ENCODE peak calls at places on chromosomes 13 and 19, in five cellular contexts. L, I, U, A and Q are unnamed samples.

GRCh38 chr13:93420887-93421286 is 194.3 kb downstream of the GPC6 start:
- DNase-seq in L (no peak), I (no peak), U (no peak), A (no peak), Q (no peak)

GRCh38 chr13:73194310-73194709 is 135.5 kb downstream of the KLF5 start:
- DNase-seq in L (peak; percentile 7), I (peak; percentile 4), U (no peak), A (no peak), Q (no peak)

GRCh38 chr19:38046254-38047047 is 139.4 kb downstream of the SIPA1L3 start:
- DNase-seq in L (no peak), I (no peak), U (no peak), A (no peak), Q (no peak)

GRCh38 chr13:45156565-45157361 is 36.5 kb downstream of the GTF2F2 start:
- DNase-seq in L (no peak), I (no peak), U (peak; percentile 25), A (no peak), Q (no peak)

GRCh38 chr13:81224502-81224833 is 883.5 kb upstream of the SPRY2 start:
- DNase-seq in L (no peak), I (no peak), U (no peak), A (no peak), Q (no peak)

GRCh38 chr19:35671818-35672217 is 5.5 kb downstream of the UPK1A start:
- DNase-seq in L (no peak), I (no peak), U (no peak), A (no peak), Q (no peak)

GRCh38 chr19:21841081-21841783 is 5.2 kb upstream of the ZNF43 start:
- DNase-seq in L (no peak), I (no peak), U (no peak), A (no peak), Q (no peak)

GRCh38 chr19:17862711-17863519 is 3.2 kb downstream of the RPL18A start:
- DNase-seq in L (no peak), I (no peak), U (no peak), A (no peak), Q (no peak)

GRCh38 chr13:113855012-113855921 is 8.6 kb downstream of the GAS6 start:
- DNase-seq in L (no peak), I (no peak), U (no peak), A (no peak), Q (no peak)

GRCh38 chr13:89066868-89067466 is 1395.8 kb downstream of the SLITRK5 start:
- DNase-seq in L (peak; percentile 68), I (peak; percentile 19), U (peak; percentile 21), A (peak; percentile 38), Q (peak; percentile 75)

GRCh38 chr19:13234518-13234917 is 84.3 kb downstream of the IER2 start:
- DNase-seq in L (peak; percentile 71), I (peak; percentile 81), U (peak; percentile 15), A (peak; percentile 33), Q (peak; percentile 76)

GRCh38 chr13:80224468-80224867 is 116.5 kb downstream of the SPRY2 start:
- DNase-seq in L (peak; percentile 82), I (no peak), U (no peak), A (no peak), Q (no peak)

GRCh38 chr13:110641055-110642015 is 26.0 kb downstream of the NAXD start:
- DNase-seq in L (no peak), I (peak; percentile 81), U (no peak), A (no peak), Q (no peak)

GRCh38 chr19:51366999-51367564 is 894 bp upstream of the ETFB start:
- DNase-seq in L (no peak), I (peak; percentile 44), U (no peak), A (no peak), Q (no peak)

DNA sequence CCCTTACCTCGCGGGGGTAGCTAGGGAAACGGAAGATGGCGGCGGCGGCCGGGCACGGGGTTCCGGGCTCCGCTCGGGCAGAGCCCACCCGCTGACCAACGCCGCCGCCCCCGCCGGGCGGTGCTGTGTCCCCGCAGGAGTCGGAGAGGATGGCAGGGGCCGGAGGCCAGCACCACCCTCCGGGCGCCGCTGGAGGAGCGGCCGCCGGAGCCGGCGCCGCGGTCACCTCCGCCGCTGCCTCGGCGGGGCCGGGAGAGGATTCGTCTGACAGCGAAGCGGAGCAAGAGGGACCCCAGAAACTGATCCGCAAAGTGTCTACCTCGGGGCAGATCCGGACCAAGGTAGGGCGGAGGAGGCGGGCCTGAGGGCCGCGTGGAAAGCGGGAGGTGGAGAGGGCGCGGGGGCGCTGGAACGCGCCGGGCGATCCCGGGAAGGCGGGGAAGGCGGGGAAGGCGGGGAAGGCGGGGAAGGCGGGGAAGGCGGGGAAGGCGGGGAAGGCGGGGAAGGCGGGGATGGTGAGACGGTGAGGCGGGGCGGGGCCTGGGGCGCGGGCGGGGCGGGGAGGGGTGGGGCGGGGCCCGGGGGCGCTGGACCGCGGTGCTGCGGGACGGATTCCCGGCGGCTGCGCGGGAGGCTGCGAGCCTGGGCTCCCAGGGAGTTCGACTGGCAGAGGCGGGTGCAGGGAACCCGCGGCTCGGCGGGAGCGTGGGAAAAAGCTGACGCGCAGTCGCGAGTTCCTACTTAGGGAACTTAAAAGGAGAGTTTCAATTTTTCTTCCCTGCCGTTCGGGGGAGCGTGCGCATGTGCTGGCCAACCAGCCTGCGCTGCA is at the start of gene DGKH:
- DNase-seq in L (peak; percentile 61), I (peak; percentile 95), U (peak; percentile 36), A (peak; percentile 33), Q (peak; percentile 89)
- TF ChIP-seq EZH2phosphoT487 in L (no peak), I (no peak), U (no peak), A (no peak), Q (no peak)

GRCh38 chr13:96000069-96000468 is 53.1 kb downstream of the UGGT2 start:
- DNase-seq in L (no peak), I (no peak), U (no peak), A (no peak), Q (no peak)

DNA sequence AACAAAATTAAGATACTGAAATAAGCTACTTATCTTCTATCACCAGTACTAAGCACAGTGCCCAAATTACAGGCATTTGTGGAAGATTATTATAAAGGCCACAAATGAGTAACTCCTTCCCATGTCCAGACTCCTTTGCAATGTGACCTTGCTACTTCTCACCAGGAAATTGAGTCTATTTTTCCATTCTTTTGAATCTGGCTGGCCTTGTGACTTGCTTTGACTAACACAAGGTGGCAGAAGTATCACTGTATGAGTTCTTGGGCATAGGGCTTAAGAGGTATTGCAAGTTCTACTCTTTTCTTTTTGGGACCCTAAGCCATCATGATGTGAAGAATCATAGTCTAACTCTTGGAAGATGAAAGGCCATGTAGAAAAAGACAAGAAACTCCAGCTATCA is 49.9 kb downstream of the UGGT2 start:
- DNase-seq in L (peak; percentile 28), I (no peak), U (no peak), A (peak; percentile 7), Q (no peak)
- TF ChIP-seq CTCF in L (peak; percentile 46), I (peak; percentile 19), U (peak; percentile 8), A (peak; percentile 26), Q (no peak)

GRCh38 chr19:1522838-1523237 is 1.0 kb upstream of the PLK5 start:
- DNase-seq in L (no peak), I (no peak), U (no peak), A (no peak), Q (no peak)
- H3K9ac ChIP-seq in L (no peak overlapping the region), I (no peak overlapping the region), U (no peak overlapping the region), A (no peak overlapping the region), Q (no peak overlapping the region)

DNA sequence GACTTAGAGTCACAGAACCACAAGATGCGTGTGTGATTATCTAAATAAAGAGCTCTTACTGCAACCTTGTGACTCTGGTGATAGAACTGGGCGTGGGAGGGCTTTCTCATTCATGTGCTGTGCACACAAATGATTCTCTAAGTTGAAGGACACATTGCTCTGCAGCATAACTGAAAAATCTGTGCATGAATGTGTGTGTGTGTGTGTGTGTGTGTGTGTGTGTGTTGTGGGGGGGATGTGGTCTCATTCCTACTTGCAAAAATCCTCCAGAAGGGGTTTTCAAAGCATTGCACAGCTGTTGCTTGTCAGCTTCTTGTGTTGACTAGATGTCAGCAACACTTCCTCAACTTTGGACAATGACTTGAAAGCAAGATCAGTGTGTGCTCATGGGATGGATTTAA is 22.4 kb downstream of the LRCH1 start:
- DNase-seq in L (no peak), I (no peak), U (no peak), A (no peak), Q (no peak)
- TF ChIP-seq EZH2phosphoT487 in L (no peak), I (no peak), U (no peak), A (no peak), Q (no peak)

GRCh38 chr19:9848060-9848459 is 12.9 kb downstream of the PIN1 start:
- DNase-seq in L (peak; percentile 49), I (peak; percentile 81), U (peak; percentile 23), A (no peak), Q (peak; percentile 65)
- TF ChIP-seq CTCF in L (peak; percentile 85), I (peak; percentile 52), U (peak; percentile 53), A (peak; percentile 64), Q (peak; percentile 73)

DNA sequence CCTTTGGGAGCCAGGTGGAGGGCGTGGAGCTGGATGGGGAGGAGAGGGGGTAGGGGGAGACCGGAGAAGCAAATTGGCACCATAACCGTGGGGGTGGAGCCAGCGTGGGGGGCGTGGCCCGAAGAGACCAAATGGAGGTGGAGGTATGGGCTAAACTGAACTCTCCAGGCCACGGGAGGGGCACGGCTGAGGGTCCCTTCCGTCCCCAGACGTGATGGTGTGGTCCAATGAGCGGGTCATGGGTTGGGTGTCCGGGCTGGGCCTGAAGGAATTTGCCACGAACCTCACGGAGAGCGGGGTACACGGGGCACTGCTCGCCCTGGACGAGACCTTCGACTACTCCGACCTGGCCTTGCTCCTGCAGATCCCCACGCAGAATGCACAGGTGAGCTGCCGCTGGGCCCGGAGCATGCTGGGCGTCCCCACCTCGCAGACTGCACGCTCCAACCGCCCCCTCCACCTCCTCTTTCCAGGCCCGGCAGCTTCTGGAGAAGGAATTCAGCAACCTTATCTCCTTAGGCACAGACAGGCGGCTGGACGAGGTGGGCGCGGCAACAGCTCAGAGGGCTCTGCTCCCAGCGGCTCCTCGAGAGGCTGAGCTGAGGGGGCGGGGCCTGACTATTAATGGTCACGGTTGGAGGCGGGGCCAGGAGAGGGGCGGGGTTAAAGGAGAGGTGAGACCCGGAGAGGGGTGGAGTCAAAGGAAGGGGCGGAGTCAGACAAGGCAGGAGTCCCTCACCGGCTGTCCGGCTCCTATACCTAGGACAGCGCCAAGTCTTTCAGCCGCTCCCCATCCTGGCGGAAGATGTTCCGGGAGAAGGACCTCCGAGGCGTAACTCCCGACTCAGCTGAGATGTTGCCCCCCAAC is 6.2 kb downstream of the HRC start:
- DNase-seq in L (peak; percentile 99), I (peak; percentile 94), U (peak; percentile 92), A (peak; percentile 88), Q (peak; percentile 100)
- H3K9ac ChIP-seq in L (peak overlapping the region; percentile 75), I (peak overlapping the region; percentile 83), U (no peak overlapping the region), A (peak overlapping the region; percentile 98), Q (no peak overlapping the region)

GRCh38 chr13:24299488-24300114 is 9.8 kb upstream of the C1QTNF9 start:
- DNase-seq in L (no peak), I (no peak), U (no peak), A (no peak), Q (no peak)
- TF ChIP-seq EZH2phosphoT487 in L (no peak), I (no peak), U (no peak), A (no peak), Q (no peak)

DNA sequence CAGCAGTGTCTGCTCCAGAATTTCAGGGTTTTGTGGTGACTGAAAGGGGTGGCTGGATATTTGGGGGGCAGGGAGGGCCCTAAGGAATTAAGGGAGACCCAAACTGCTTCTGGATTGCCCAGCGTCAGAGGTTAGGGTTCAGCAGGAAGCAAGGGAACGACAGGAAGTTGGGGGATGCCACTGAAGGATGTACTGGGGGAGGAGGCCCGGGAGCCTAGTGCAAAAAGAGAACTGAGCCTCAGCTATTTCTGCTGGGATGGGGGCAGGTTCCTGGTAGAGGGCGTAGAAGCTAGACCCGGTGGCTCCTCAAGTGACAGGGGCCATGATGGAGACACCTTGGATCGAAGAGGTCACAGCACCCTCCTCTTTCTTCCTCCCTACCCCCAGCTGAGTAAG is 1.1 kb downstream of the CYP2S1 start:
- DNase-seq in L (no peak), I (no peak), U (no peak), A (no peak), Q (no peak)
- TF ChIP-seq CTCF in L (no peak), I (no peak), U (no peak), A (no peak), Q (no peak)

GRCh38 chr19:48950159-48950558 is 4.5 kb upstream of the BAX start:
- DNase-seq in L (no peak), I (no peak), U (no peak), A (no peak), Q (no peak)
- H3K9ac ChIP-seq in L (no peak overlapping the region), I (no peak overlapping the region), U (no peak overlapping the region), A (no peak overlapping the region), Q (no peak overlapping the region)